ENCODE peak calls at places on chromosomes 16 and 17, in seven cellular contexts. H is neural progenitor cell; K is H1; M is CD8-positive, alpha-beta memory T cell; I is iPS DF 6.9; N is effector memory CD4-positive, alpha-beta T cell; T is colonic mucosa. G is an unnamed sample.
A peak's percentile ranks its signal among the peaks of the same experiment; 100 is the strongest.

GRCh38 chr17:49193513-49194296 is 16.7 kb downstream of the GNGT2 start:
- DNase-seq in M (no peak), N (no peak), I (no peak), T (peak; percentile 74), H (peak; percentile 64), K (no peak), G (peak; percentile 60)

GRCh38 chr17:15883617-15884111 is 61.3 kb upstream of the ADORA2B start:
- DNase-seq in T (no peak), K (no peak), N (no peak), M (no peak), H (no peak), I (no peak), G (no peak)

GRCh38 chr17:18018411-18018921 is 20.5 kb downstream of the ATPAF2 start:
- DNase-seq in N (no peak), T (no peak), M (no peak), H (no peak), K (no peak), I (no peak), G (no peak)

GRCh38 chr16:51163366-51163765 is 12.3 kb upstream of the SALL1 start:
- DNase-seq in M (no peak), I (no peak), K (no peak), H (no peak), T (no peak), N (no peak), G (no peak)

GRCh38 chr16:70592106-70592571 is 54.2 kb upstream of the IL34 start:
- DNase-seq in N (no peak), T (no peak), K (no peak), M (no peak), H (no peak), I (no peak), G (no peak)

GRCh38 chr17:12509836-12510235 is 155.9 kb upstream of the MYOCD start:
- DNase-seq in T (no peak), K (no peak), N (no peak), M (no peak), H (no peak), I (no peak), G (no peak)

GRCh38 chr17:63914471-63914870 is 3.4 kb upstream of the CSHL1 start:
- DNase-seq in I (no peak), K (no peak), N (no peak), T (no peak), H (no peak), M (no peak), G (peak; percentile 1)

GRCh38 chr16:61150351-61150750 is 885.9 kb downstream of the CDH8 start:
- DNase-seq in I (no peak), N (no peak), K (no peak), T (no peak), M (no peak), H (no peak), G (no peak)

GRCh38 chr16:87145181-87146176 is 171.7 kb downstream of the C16orf95 start:
- DNase-seq in M (no peak), N (no peak), K (no peak), H (no peak), T (no peak), I (no peak), G (no peak)

GRCh38 chr17:7589891-7590611 is at the start of gene SOX15:
- DNase-seq in T (peak; percentile 42), K (no peak), N (no peak), H (peak; percentile 54), M (no peak), I (no peak), G (no peak)

GRCh38 chr17:2378905-2379304 is 22.0 kb downstream of the MNT start:
- DNase-seq in I (no peak), H (no peak), N (no peak), M (no peak), T (no peak), K (no peak), G (no peak)

GRCh38 chr17:17155568-17155967 is 50.6 kb downstream of the PLD6 start:
- DNase-seq in I (no peak), T (no peak), N (no peak), K (no peak), H (no peak), M (no peak), G (no peak)

GRCh38 chr17:27846042-27846655 is 45.8 kb upstream of the NOS2 start:
- DNase-seq in H (no peak), M (peak; percentile 46), T (no peak), I (no peak), K (no peak), N (peak; percentile 13), G (no peak)

GRCh38 chr16:49459953-49460735 is 86.5 kb downstream of the C16orf78 start:
- DNase-seq in H (no peak), I (no peak), M (no peak), T (peak; percentile 12), N (no peak), K (no peak), G (no peak)

GRCh38 chr17:28700278-28700677 is 11.4 kb downstream of the PROCA1 start:
- DNase-seq in I (no peak), N (no peak), K (no peak), T (no peak), H (no peak), M (no peak), G (no peak)

GRCh38 chr17:44766409-44767038 is 7.7 kb downstream of the ADAM11 start:
- DNase-seq in M (no peak), T (no peak), N (no peak), K (no peak), I (no peak), H (no peak), G (no peak)

GRCh38 chr17:64281962-64282752 is 19.1 kb upstream of the TEX2 start:
- DNase-seq in H (peak; percentile 87), I (no peak), T (peak; percentile 32), M (peak; percentile 50), N (no peak), K (no peak), G (peak; percentile 76)

DNA sequence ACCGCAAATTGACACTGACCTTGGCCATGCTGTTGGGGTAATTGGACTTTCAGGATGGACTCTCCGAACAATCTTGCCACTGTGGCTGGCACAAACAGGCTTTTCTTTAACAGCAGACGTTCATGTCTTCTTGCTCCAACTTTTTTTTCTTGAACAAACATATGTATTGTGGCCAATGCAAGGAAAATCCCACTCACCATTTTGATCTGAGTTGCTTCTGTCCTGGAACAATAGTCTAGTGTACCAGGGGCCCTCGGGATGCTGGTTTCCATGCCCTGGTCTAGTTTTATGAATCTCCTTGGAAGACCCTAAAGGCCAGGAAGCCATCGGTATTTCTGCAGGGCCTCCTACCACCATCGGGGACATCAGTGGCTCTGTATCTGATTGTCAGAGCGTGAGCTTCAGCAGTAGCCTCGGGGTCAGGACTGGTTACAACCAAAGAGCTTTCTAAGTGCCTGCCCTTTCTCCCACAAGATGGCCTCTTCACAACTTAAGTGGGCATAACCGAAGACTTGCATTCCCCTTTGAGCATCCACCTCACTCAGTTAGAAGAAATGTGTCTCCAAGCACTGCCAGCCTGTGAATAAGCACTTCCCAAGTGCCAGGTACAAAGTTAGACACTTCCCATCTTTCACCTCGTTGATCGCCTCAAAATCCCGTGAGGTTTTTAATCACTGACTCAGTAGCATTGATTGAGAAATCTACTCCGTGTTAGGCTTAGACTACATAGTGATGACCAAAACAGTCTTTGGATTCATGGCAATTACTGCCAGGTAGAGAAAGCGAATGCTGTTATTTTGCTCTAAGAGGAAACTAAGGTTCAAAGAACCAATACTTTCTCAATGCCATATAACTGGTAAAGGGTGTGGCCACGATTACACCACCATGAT is 87.0 kb upstream of the TBX2 start:
- DNase-seq in H (no peak), M (no peak), N (no peak), I (no peak), T (no peak), K (no peak), G (no peak)
- H3K4me1 ChIP-seq in H (peaks cover 6% of the 10 kb centered on the region), M (no peaks in the 10 kb centered on the region), N (no peaks in the 10 kb centered on the region), I (peaks cover 2% of the 10 kb centered on the region), T (no peaks in the 10 kb centered on the region), K (peaks cover 5% of the 10 kb centered on the region), G (no peaks in the 10 kb centered on the region)

GRCh38 chr16:11032922-11033291 is 88.5 kb downstream of the CLEC16A start:
- DNase-seq in N (no peak), M (no peak), T (no peak), I (no peak), H (peak; percentile 73), K (no peak), G (no peak)

GRCh38 chr16:11034005-11034404 is 89.6 kb downstream of the CLEC16A start:
- DNase-seq in K (no peak), N (no peak), M (no peak), H (no peak), I (no peak), T (no peak), G (no peak)

GRCh38 chr16:11036040-11036439 is 91.7 kb downstream of the CLEC16A start:
- DNase-seq in H (peak; percentile 45), K (no peak), T (no peak), M (no peak), I (no peak), N (no peak), G (no peak)

GRCh38 chr16:11035096-11035495 is 90.7 kb downstream of the CLEC16A start:
- DNase-seq in N (no peak), H (no peak), I (no peak), M (no peak), K (no peak), T (no peak), G (no peak)

DNA sequence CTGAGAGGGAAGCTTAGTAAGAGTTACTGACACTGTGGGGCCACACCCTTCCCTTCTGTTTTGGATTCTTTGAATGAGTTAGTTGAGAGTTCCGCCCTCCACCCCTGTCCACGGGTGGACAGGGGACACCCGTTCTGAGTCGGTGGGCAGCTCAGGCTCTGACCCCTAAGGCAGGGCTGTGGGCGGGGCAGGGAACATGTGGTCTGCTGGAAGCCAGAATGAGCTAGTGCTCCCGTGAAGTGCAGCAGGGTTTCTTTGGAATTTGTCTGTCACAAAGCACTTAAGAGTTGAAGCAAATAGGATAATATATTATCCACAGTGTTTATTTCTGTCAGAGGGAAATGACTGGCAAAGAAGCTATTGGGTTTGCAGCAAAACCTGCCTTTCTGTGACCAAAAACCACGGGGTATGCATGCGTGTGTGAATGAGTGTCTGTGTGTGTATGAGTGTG is 90.1 kb downstream of the CLEC16A start:
- DNase-seq in I (no peak), N (no peak), T (no peak), M (no peak), H (no peak), K (no peak), G (no peak)
- H3K4me3 ChIP-seq in I (no peak overlapping the region), N (no peak overlapping the region), T (no peak overlapping the region), M (no peak overlapping the region), H (no peak overlapping the region), K (no peak overlapping the region), G (no peak overlapping the region)

GRCh38 chr16:2163211-2163881 is 7.8 kb downstream of the TRAF7 start:
- DNase-seq in K (no peak), I (no peak), M (no peak), T (peak; percentile 91), N (peak; percentile 29), H (no peak), G (no peak)
- H3K4me1 ChIP-seq in K (no peaks in the 10 kb centered on the region), I (peaks cover 6% of the 10 kb centered on the region), M (no peaks in the 10 kb centered on the region), T (peaks cover 36% of the 10 kb centered on the region), N (no peaks in the 10 kb centered on the region), H (peaks cover 18% of the 10 kb centered on the region), G (peaks cover 14% of the 10 kb centered on the region)

DNA sequence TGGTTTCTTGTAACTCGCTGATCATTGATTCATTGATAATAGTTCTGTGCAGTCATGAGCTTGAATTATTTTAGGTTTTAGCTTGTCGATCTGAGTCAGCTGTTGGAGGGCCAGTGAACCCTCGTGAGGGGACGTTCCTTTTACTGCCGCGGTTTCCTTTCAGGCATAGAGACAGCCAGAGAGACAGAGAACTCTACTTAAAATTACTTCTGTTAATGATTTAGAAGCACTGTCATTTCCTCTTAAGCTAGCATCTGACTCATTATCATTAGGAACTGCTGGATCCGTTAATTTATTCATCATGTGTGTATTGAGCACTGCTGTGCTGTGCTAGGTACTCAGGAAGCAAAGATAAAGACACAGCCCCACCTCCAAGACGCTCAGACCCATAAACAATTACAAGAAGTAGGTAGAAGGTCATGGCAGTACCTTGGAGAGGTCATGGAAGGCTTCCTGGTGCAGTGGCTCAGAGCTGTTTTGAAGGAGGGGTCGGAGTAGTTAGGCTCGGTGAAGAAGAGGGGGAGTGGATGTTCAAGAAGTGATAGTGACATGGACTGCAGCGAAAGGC is 3.2 kb downstream of the PGS1 start:
- DNase-seq in H (no peak), T (no peak), K (no peak), M (no peak), I (no peak), N (peak; percentile 60), G (no peak)
- H3K4me3 ChIP-seq in H (no peak overlapping the region), T (no peak overlapping the region), K (no peak overlapping the region), M (peak overlapping the region; percentile 17), I (no peak overlapping the region), N (peak overlapping the region; percentile 23), G (no peak overlapping the region)